ENCODE peak calls at places on chromosomes 5 and 9, in five cellular contexts. A, F, U, V and T are unnamed samples.

GRCh38 chr5:55450050-55450765 is 84.6 kb downstream of the PLPP1 start:
- DNase-seq in A (no peak), F (no peak), U (no peak), V (no peak), T (peak; percentile 36)

GRCh38 chr9:108913391-108913790 is 20.5 kb downstream of the ELP1 start:
- DNase-seq in A (peak; percentile 65), F (no peak), U (no peak), V (no peak), T (peak; percentile 69)

GRCh38 chr9:16154570-16155078 is 601.8 kb downstream of the CCDC171 start:
- DNase-seq in A (no peak), F (no peak), U (peak; percentile 37), V (no peak), T (no peak)

GRCh38 chr5:72108200-72109050 is 1.1 kb downstream of the MAP1B start:
- DNase-seq in A (no peak), F (no peak), U (no peak), V (peak; percentile 56), T (peak; percentile 77)

GRCh38 chr5:160697281-160697680 is 154.7 kb downstream of the ATP10B start:
- DNase-seq in A (no peak), F (no peak), U (no peak), V (no peak), T (no peak)

GRCh38 chr9:95015569-95015968 is 289.1 kb downstream of the AOPEP start:
- DNase-seq in A (no peak), F (no peak), U (no peak), V (no peak), T (no peak)

GRCh38 chr5:90366972-90367371 is 42.6 kb downstream of the CETN3 start:
- DNase-seq in A (no peak), F (no peak), U (no peak), V (no peak), T (no peak)

GRCh38 chr5:57002959-57003485 is 51.1 kb upstream of the MIER3 start:
- DNase-seq in A (no peak), F (no peak), U (no peak), V (no peak), T (no peak)

GRCh38 chr5:140109050-140109817 is 4.7 kb upstream of the PURA start:
- DNase-seq in A (no peak), F (no peak), U (peak; percentile 29), V (no peak), T (peak; percentile 37)

GRCh38 chr5:106957336-106957735 is 713.4 kb downstream of the EFNA5 start:
- DNase-seq in A (no peak), F (no peak), U (no peak), V (no peak), T (no peak)

GRCh38 chr5:36885149-36885548 is 8.6 kb downstream of the NIPBL start:
- DNase-seq in A (no peak), F (no peak), U (no peak), V (no peak), T (no peak)

GRCh38 chr9:134970719-134971118 is 53.0 kb upstream of the FCN1 start:
- DNase-seq in A (no peak), F (no peak), U (no peak), V (no peak), T (no peak)

GRCh38 chr5:179187229-179187678 is 127.1 kb downstream of the ZNF354C start:
- DNase-seq in A (no peak), F (no peak), U (no peak), V (no peak), T (no peak)

GRCh38 chr9:134594376-134594941 is 47.1 kb upstream of the COL5A1 start:
- DNase-seq in A (no peak), F (peak; percentile 2), U (no peak), V (no peak), T (no peak)

GRCh38 chr9:97419315-97419867 is 7.5 kb downstream of the TDRD7 start:
- DNase-seq in A (no peak), F (no peak), U (peak; percentile 86), V (no peak), T (peak; percentile 53)